ENCODE peak calls at places on chromosomes 1 and 21, in four cellular contexts. I, E, G and H are unnamed samples.

GRCh38 chr1:156975084-156975483 is 54.7 kb downstream of the LRRC71 start:
- DNase-seq in G (no peak), E (no peak), I (no peak), H (no peak)

GRCh38 chr1:112956503-112957132 is 622 bp upstream of the SLC16A1 start:
- DNase-seq in E (no peak), G (no peak), I (peak; percentile 58), H (peak; percentile 38)

GRCh38 chr1:229717774-229718173 is 91.7 kb downstream of the URB2 start:
- DNase-seq in G (no peak), E (no peak), I (no peak), H (no peak)

GRCh38 chr1:199272690-199273089 is 633.9 kb downstream of the PTPRC start:
- DNase-seq in I (no peak), G (peak; percentile 9), E (peak; percentile 71), H (peak; percentile 93)

GRCh38 chr1:85707267-85707989 is 805 bp downstream of the ZNHIT6 start:
- DNase-seq in I (no peak), E (no peak), G (no peak), H (no peak)

GRCh38 chr1:38267037-38268036 is 220.7 kb upstream of the POU3F1 start:
- DNase-seq in G (no peak), E (no peak), I (no peak), H (no peak)

GRCh38 chr1:64171797-64172281 is 31.6 kb upstream of the UBE2U start:
- DNase-seq in E (peak; percentile 13), I (no peak), G (no peak), H (peak; percentile 64)

GRCh38 chr1:77874804-77875445 is 13.5 kb upstream of the NEXN start:
- DNase-seq in E (no peak), I (no peak), G (no peak), H (peak; percentile 49)

GRCh38 chr1:54853096-54853792 is 33.8 kb downstream of the DHCR24 start:
- DNase-seq in I (no peak), E (no peak), G (no peak), H (no peak)

GRCh38 chr1:31196685-31197084 is 43.0 kb downstream of the NKAIN1 start:
- DNase-seq in I (no peak), G (no peak), E (no peak), H (no peak)

GRCh38 chr1:45037456-45037855 is 25.4 kb downstream of the UROD start:
- DNase-seq in I (peak; percentile 67), E (no peak), G (no peak), H (peak; percentile 39)

GRCh38 chr1:40818264-40818961 is 34.8 kb downstream of the KCNQ4 start:
- DNase-seq in E (no peak), G (peak; percentile 63), I (peak; percentile 64), H (no peak)

GRCh38 chr21:43331962-43332458 is 94.9 kb downstream of the SIK1 start:
- DNase-seq in G (peak; percentile 22), E (no peak), I (peak; percentile 54), H (peak; percentile 99)

GRCh38 chr1:54664364-54664763 is 22.8 kb downstream of the MROH7 start:
- DNase-seq in G (no peak), E (no peak), I (no peak), H (no peak)

GRCh38 chr1:190439447-190439846 is 38.2 kb downstream of the BRINP3 start:
- DNase-seq in E (no peak), I (no peak), G (no peak), H (no peak)

GRCh38 chr1:20359451-20360330 is 69.0 kb downstream of the VWA5B1 start:
- DNase-seq in I (no peak), E (peak; percentile 19), G (no peak), H (no peak)

GRCh38 chr1:145858238-145858936 is 494 bp downstream of the PIAS3 start:
- DNase-seq in G (peak; percentile 52), I (peak; percentile 73), E (no peak), H (no peak)

GRCh38 chr1:38991638-38992449 is 768 bp downstream of the AKIRIN1 start:
- DNase-seq in I (peak; percentile 43), E (no peak), G (peak; percentile 28), H (peak; percentile 25)

GRCh38 chr1:221829327-221830011 is 87.6 kb upstream of the DUSP10 start:
- DNase-seq in G (no peak), I (no peak), E (no peak), H (peak; percentile 99)

GRCh38 chr21:44985441-44986401 is 45.9 kb downstream of the SLX9 start:
- DNase-seq in E (no peak), I (no peak), G (peak; percentile 5), H (no peak)

GRCh38 chr1:13469343-13469742 is 44.5 kb downstream of the LRRC38 start:
- DNase-seq in G (no peak), E (no peak), I (no peak), H (no peak)

GRCh38 chr1:183871142-183871541 is 66.2 kb downstream of the RGL1 start:
- DNase-seq in E (peak; percentile 12), I (no peak), G (no peak), H (peak; percentile 60)
- H3K4me3 ChIP-seq in E (no peak overlapping the region), I (no peak overlapping the region), G (no peak overlapping the region), H (no peak overlapping the region)

GRCh38 chr1:160612613-160613218 is 33.4 kb upstream of the CD84 start:
- DNase-seq in E (no peak), G (no peak), I (no peak), H (no peak)

GRCh38 chr1:160608941-160609340 is 29.6 kb upstream of the CD84 start:
- DNase-seq in G (no peak), I (no peak), E (no peak), H (no peak)

GRCh38 chr1:160608514-160608913 is 29.2 kb upstream of the CD84 start:
- DNase-seq in I (no peak), G (no peak), E (no peak), H (no peak)

GRCh38 chr1:160608057-160608456 is 28.8 kb upstream of the CD84 start:
- DNase-seq in I (no peak), E (no peak), G (no peak), H (no peak)

GRCh38 chr1:160610584-160611242 is 31.4 kb upstream of the CD84 start:
- DNase-seq in G (no peak), I (no peak), E (no peak), H (no peak)
- H3K36me3 ChIP-seq in G (no peaks in the 10 kb centered on the region), I (no peaks in the 10 kb centered on the region), E (no peaks in the 10 kb centered on the region), H (no peaks in the 10 kb centered on the region)

DNA sequence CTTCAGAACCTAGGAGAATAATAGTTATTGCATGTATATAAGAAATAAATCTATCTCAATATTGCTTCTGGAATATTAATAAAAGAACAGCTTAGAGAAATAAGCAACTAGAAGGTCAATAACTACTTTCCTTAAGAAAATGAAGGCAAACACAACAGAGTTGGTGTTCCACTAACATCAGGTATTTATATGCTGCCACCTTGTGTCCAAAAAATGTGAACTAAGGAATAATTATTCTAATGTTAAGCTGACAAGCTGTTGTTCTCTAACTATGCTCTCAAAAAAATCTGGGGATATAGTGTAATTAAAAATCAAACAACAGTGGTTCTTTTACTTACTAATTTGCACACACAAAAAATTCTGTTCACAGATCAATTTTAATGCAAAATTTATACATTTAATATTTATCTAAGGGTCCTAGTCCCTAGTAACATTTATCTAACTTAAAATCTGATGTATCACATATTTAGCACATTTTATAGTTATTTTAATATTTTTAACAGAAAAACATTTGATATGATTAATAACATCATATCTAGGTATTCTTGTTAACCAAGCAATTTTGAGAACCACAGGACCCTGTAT is 39.6 kb downstream of the UCHL5 start:
- DNase-seq in I (no peak), E (peak; percentile 49), G (no peak), H (peak; percentile 6)
- TF ChIP-seq CTCF in I (peak; percentile 51), E (peak; percentile 82), G (peak; percentile 73), H (peak; percentile 18)

GRCh38 chr1:158147396-158148353 is 33.0 kb upstream of the CD1D start:
- DNase-seq in I (no peak), G (no peak), E (no peak), H (no peak)
- H3K4me3 ChIP-seq in I (no peak overlapping the region), G (no peak overlapping the region), E (no peak overlapping the region), H (no peak overlapping the region)

DNA sequence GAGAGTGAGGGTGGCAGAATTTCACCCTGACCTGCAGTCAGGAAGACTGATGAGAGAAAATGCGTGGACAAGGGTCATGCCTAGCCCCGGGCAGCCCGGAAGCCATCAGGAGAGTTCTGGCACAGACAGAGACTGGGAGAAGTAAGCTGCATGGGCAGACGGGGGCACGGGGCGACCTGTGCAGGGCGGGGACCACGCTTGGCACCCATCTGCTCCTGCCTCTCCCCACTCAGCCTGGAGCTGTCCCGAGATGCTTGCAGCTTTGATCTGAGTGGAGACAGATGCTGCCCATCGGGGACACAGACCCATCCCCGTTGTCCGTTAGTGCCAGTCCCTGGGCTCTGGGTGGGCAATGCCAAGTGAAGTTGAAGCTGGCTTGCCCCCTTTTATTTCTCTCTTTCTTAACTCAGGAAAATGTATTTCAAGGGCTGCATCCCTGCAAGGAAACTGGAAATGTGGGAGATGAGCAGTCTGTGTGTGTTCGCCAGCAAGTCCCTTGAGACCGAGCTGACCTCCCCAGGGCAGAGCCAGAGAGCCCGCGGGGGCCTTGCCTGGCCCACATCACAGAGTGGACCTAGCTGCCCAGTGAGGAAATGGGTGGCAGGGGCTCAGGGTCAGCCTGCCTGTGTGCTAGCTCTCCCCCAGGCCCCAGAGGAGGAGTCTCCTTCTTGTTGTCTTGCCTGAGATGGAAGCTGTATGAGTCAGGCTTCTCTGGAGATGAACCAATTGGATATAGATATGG is 121.3 kb upstream of the C1orf174 start:
- DNase-seq in I (no peak), E (no peak), G (no peak), H (no peak)
- H3K36me3 ChIP-seq in I (no peaks in the 10 kb centered on the region), E (no peaks in the 10 kb centered on the region), G (no peaks in the 10 kb centered on the region), H (no peaks in the 10 kb centered on the region)

GRCh38 chr1:103248417-103249102 is 140.2 kb upstream of the COL11A1 start:
- DNase-seq in G (no peak), I (no peak), E (no peak), H (no peak)
- TF ChIP-seq CTCF in G (no peak), I (no peak), E (no peak), H (no peak)